ENCODE peak calls at places on chromosomes 11 and 22, in seven cellular contexts. One of them, this sample, is unnamed.

GRCh38 chr22:41223535-41223934 is 17.2 kb downstream of the CHADL start:
- DNase-seq in stimulated activated CD4-positive, alpha-beta T cell treated with anti-CD3 and anti-CD28 coated beads, TNF-alpha, amount 100 ng/mL, for 1 hour: no peak
- DNase-seq in progenitor cell of endocrine pancreas: no peak
- DNase-seq in A549: no peak
- DNase-seq in GM12865: no peak
- DNase-seq in caudate nucleus: no peak
- DNase-seq in heart left ventricle: no peak
- DNase-seq in this sample: no peak

GRCh38 chr11:118608268-118609214 is 1.1 kb downstream of the PHLDB1 start:
- DNase-seq in stimulated activated CD4-positive, alpha-beta T cell treated with anti-CD3 and anti-CD28 coated beads, TNF-alpha, amount 100 ng/mL, for 1 hour: peak
- DNase-seq in progenitor cell of endocrine pancreas: no peak
- DNase-seq in A549: no peak
- DNase-seq in GM12865: peak
- DNase-seq in caudate nucleus: no peak
- DNase-seq in heart left ventricle: peak
- DNase-seq in this sample: peak

GRCh38 chr11:76589477-76589876 is 81.1 kb downstream of the LRRC32 start:
- DNase-seq in stimulated activated CD4-positive, alpha-beta T cell treated with anti-CD3 and anti-CD28 coated beads, TNF-alpha, amount 100 ng/mL, for 1 hour: no peak
- DNase-seq in progenitor cell of endocrine pancreas: no peak
- DNase-seq in A549: no peak
- DNase-seq in GM12865: no peak
- DNase-seq in caudate nucleus: no peak
- DNase-seq in heart left ventricle: no peak
- DNase-seq in this sample: no peak

GRCh38 chr22:22996511-22997261 is 73.6 kb upstream of the GNAZ start:
- DNase-seq in stimulated activated CD4-positive, alpha-beta T cell treated with anti-CD3 and anti-CD28 coated beads, TNF-alpha, amount 100 ng/mL, for 1 hour: no peak
- DNase-seq in progenitor cell of endocrine pancreas: no peak
- DNase-seq in A549: no peak
- DNase-seq in GM12865: no peak
- DNase-seq in caudate nucleus: no peak
- DNase-seq in heart left ventricle: no peak
- DNase-seq in this sample: no peak

GRCh38 chr11:43738600-43739409 is 58.3 kb downstream of the HSD17B12 start:
- DNase-seq in stimulated activated CD4-positive, alpha-beta T cell treated with anti-CD3 and anti-CD28 coated beads, TNF-alpha, amount 100 ng/mL, for 1 hour: no peak
- DNase-seq in progenitor cell of endocrine pancreas: no peak
- DNase-seq in A549: no peak
- DNase-seq in GM12865: no peak
- DNase-seq in caudate nucleus: no peak
- DNase-seq in heart left ventricle: no peak
- DNase-seq in this sample: no peak

GRCh38 chr11:68960299-68961071 is 20.3 kb downstream of the MRGPRD start:
- DNase-seq in stimulated activated CD4-positive, alpha-beta T cell treated with anti-CD3 and anti-CD28 coated beads, TNF-alpha, amount 100 ng/mL, for 1 hour: no peak
- DNase-seq in progenitor cell of endocrine pancreas: no peak
- DNase-seq in A549: no peak
- DNase-seq in GM12865: no peak
- DNase-seq in caudate nucleus: no peak
- DNase-seq in heart left ventricle: no peak
- DNase-seq in this sample: peak

GRCh38 chr11:75431533-75432525 is 1.2 kb downstream of the KLHL35 start:
- DNase-seq in stimulated activated CD4-positive, alpha-beta T cell treated with anti-CD3 and anti-CD28 coated beads, TNF-alpha, amount 100 ng/mL, for 1 hour: no peak
- DNase-seq in progenitor cell of endocrine pancreas: no peak
- DNase-seq in A549: no peak
- DNase-seq in GM12865: no peak
- DNase-seq in caudate nucleus: no peak
- DNase-seq in heart left ventricle: peak
- DNase-seq in this sample: peak

GRCh38 chr11:83782329-83782728 is 496.2 kb upstream of the CCDC90B start:
- DNase-seq in stimulated activated CD4-positive, alpha-beta T cell treated with anti-CD3 and anti-CD28 coated beads, TNF-alpha, amount 100 ng/mL, for 1 hour: no peak
- DNase-seq in progenitor cell of endocrine pancreas: no peak
- DNase-seq in A549: no peak
- DNase-seq in GM12865: no peak
- DNase-seq in caudate nucleus: no peak
- DNase-seq in heart left ventricle: no peak
- DNase-seq in this sample: no peak

GRCh38 chr11:111402411-111402810 is 23.3 kb upstream of the POU2AF1 start:
- DNase-seq in stimulated activated CD4-positive, alpha-beta T cell treated with anti-CD3 and anti-CD28 coated beads, TNF-alpha, amount 100 ng/mL, for 1 hour: no peak
- DNase-seq in progenitor cell of endocrine pancreas: no peak
- DNase-seq in A549: no peak
- DNase-seq in GM12865: no peak
- DNase-seq in caudate nucleus: no peak
- DNase-seq in heart left ventricle: no peak
- DNase-seq in this sample: no peak